ENCODE peak calls at places on chromosomes 2 and 18, in four cellular contexts. Y is GM03348, L is left cardiac atrium, T is IMR-90. O is an unnamed sample.

GRCh38 chr2:171541202-171541884 is 19.1 kb downstream of the CYBRD1 start:
- DNase-seq in Y (no peak), L (no peak), T (no peak), O (no peak)

GRCh38 chr2:95297088-95297487 is at the start of gene KCNIP3:
- DNase-seq in Y (no peak), L (no peak), T (no peak), O (no peak)

GRCh38 chr18:50560681-50561629 is 1.1 kb downstream of the MAPK4 start:
- DNase-seq in Y (peak), L (no peak), T (no peak), O (no peak)

GRCh38 chr18:9273221-9273620 is 61.4 kb upstream of the TWSG1 start:
- DNase-seq in Y (no peak), L (no peak), T (no peak), O (no peak)

GRCh38 chr2:138219961-138220360 is 255.7 kb downstream of the HNMT start:
- DNase-seq in Y (no peak), L (no peak), T (no peak), O (no peak)

GRCh38 chr2:224999784-225000183 is 42.5 kb downstream of the DOCK10 start:
- DNase-seq in Y (no peak), L (no peak), T (no peak), O (no peak)

GRCh38 chr2:46387886-46388515 is 90.8 kb downstream of the EPAS1 start:
- DNase-seq in Y (no peak), L (no peak), T (no peak), O (no peak)

GRCh38 chr2:69384618-69385081 is 2.4 kb downstream of the GFPT1 start:
- DNase-seq in Y (peak), L (no peak), T (peak), O (no peak)

GRCh38 chr2:1721706-1722483 is 22.4 kb downstream of the PXDN start:
- DNase-seq in Y (peak), L (no peak), T (peak), O (no peak)

GRCh38 chr2:5111581-5111980 is 580.6 kb upstream of the SOX11 start:
- DNase-seq in Y (no peak), L (no peak), T (no peak), O (no peak)

GRCh38 chr18:24089059-24089458 is 49.8 kb upstream of the CABYR start:
- DNase-seq in Y (peak), L (no peak), T (peak), O (no peak)

GRCh38 chr18:5036523-5036922 is 160.5 kb downstream of the AKAIN1 start:
- DNase-seq in Y (no peak), L (no peak), T (no peak), O (no peak)

GRCh38 chr18:31042391-31043181 is at the start of gene DSC3:
- DNase-seq in Y (peak), L (peak), T (no peak), O (no peak)

GRCh38 chr18:28099237-28099636 is 77.7 kb downstream of the CDH2 start:
- DNase-seq in Y (no peak), L (no peak), T (peak), O (no peak)

GRCh38 chr2:144213797-144214196 is 306.1 kb downstream of the ZEB2 start:
- DNase-seq in Y (no peak), L (no peak), T (no peak), O (no peak)

GRCh38 chr2:182360012-182360662 is 66.7 kb downstream of the PDE1A start:
- DNase-seq in Y (peak), L (peak), T (peak), O (no peak)

GRCh38 chr2:7994397-7994951 is 687.4 kb upstream of the ID2 start:
- DNase-seq in Y (no peak), L (peak), T (no peak), O (no peak)

GRCh38 chr2:150513647-150514046 is 26.2 kb upstream of the RND3 start:
- DNase-seq in Y (peak), L (no peak), T (peak), O (no peak)

GRCh38 chr2:43171789-43172188 is 54.6 kb downstream of the ZFP36L2 start:
- DNase-seq in Y (peak), L (peak), T (peak), O (no peak)

GRCh38 chr2:196206804-196207203 is 35.4 kb upstream of the STK17B start:
- DNase-seq in Y (no peak), L (no peak), T (no peak), O (no peak)

GRCh38 chr2:157497603-157498314 is 53.9 kb upstream of the CYTIP start:
- DNase-seq in Y (peak), L (no peak), T (peak), O (no peak)

GRCh38 chr2:186197955-186198354 is 288.1 kb upstream of the ZC3H15 start:
- DNase-seq in Y (no peak), L (no peak), T (no peak), O (no peak)

GRCh38 chr2:128302744-128303067 is 16.0 kb downstream of the HS6ST1 start:
- DNase-seq in Y (no peak), L (no peak), T (no peak), O (no peak)

GRCh38 chr2:19841918-19842693 is 59.7 kb downstream of the TTC32 start:
- DNase-seq in Y (no peak), L (no peak), T (no peak), O (no peak)

GRCh38 chr2:176613358-176614032 is 344.3 kb downstream of the MTX2 start:
- DNase-seq in Y (peak), L (no peak), T (no peak), O (no peak)

GRCh38 chr2:240964221-240964853 is 34.1 kb upstream of the SNED1 start:
- DNase-seq in Y (no peak), L (no peak), T (no peak), O (no peak)

GRCh38 chr2:44120428-44120827 is 48.2 kb upstream of the PPM1B start:
- DNase-seq in Y (peak), L (no peak), T (peak), O (no peak)

GRCh38 chr18:11877497-11877896 is 26.3 kb downstream of the CHMP1B start:
- DNase-seq in Y (no peak), L (no peak), T (no peak), O (no peak)

GRCh38 chr2:179340678-179341077 is 76.0 kb upstream of the SESTD1 start:
- DNase-seq in Y (peak), L (no peak), T (peak), O (no peak)

GRCh38 chr2:19538411-19538963 is 180.1 kb upstream of the OSR1 start:
- DNase-seq in Y (peak), L (peak), T (peak), O (no peak)

GRCh38 chr2:212539145-212539880 is 711 bp upstream of the ERBB4 start:
- DNase-seq in Y (peak), L (peak), T (no peak), O (no peak)

GRCh38 chr2:217964658-217965161 is 38.1 kb downstream of the TNS1 start:
- DNase-seq in Y (no peak), L (peak), T (no peak), O (no peak)

GRCh38 chr2:99864561-99865216 is 277.7 kb downstream of the AFF3 start:
- DNase-seq in Y (peak), L (peak), T (peak), O (no peak)

GRCh38 chr2:28185881-28186280 is 206.8 kb upstream of the FOSL2 start:
- DNase-seq in Y (peak), L (no peak), T (peak), O (no peak)

GRCh38 chr2:197121255-197121654 is 189.3 kb downstream of the ANKRD44 start:
- DNase-seq in Y (no peak), L (no peak), T (no peak), O (no peak)

GRCh38 chr2:146917430-146918037 is 927.3 kb upstream of the ACVR2A start:
- DNase-seq in Y (no peak), L (no peak), T (no peak), O (no peak)